ENCODE peak calls at places on chromosomes 13 and 19, in seven cellular contexts. B is omental fat pad; W is AG09319; Y is left ventricle myocardium inferior; U is CD8-positive, alpha-beta T cell; P is tibial artery; O is OCI-LY7. D is an unnamed sample.

GRCh38 chr19:18520848-18521691 is 800 bp downstream of the ELL start:
- DNase-seq in B (no peak), W (no peak), Y (peak), U (no peak), P (peak), O (peak), D (no peak)

GRCh38 chr19:17103177-17103576 is 27.6 kb downstream of the MYO9B start:
- DNase-seq in B (no peak), W (no peak), Y (no peak), U (no peak), P (no peak), O (no peak), D (no peak)

GRCh38 chr19:27890696-27891095 is 1322.3 kb downstream of the UQCRFS1 start:
- DNase-seq in B (no peak), W (no peak), Y (no peak), U (no peak), P (no peak), O (no peak), D (no peak)

GRCh38 chr19:9883231-9883758 is 48.2 kb downstream of the PIN1 start:
- DNase-seq in B (no peak), W (no peak), Y (no peak), U (no peak), P (no peak), O (no peak), D (peak)

GRCh38 chr13:109720758-109721184 is 65.6 kb downstream of the IRS2 start:
- DNase-seq in B (no peak), W (no peak), Y (no peak), U (no peak), P (no peak), O (no peak), D (no peak)

GRCh38 chr13:108463365-108463764 is 166.0 kb upstream of the MYO16 start:
- DNase-seq in B (no peak), W (peak), Y (no peak), U (no peak), P (no peak), O (no peak), D (no peak)

GRCh38 chr19:35643255-35644205 is 2.0 kb downstream of the ETV2 start:
- DNase-seq in B (peak), W (peak), Y (peak), U (peak), P (peak), O (peak), D (peak)

GRCh38 chr13:97067342-97067895 is 73.1 kb upstream of the OXGR1 start:
- DNase-seq in B (no peak), W (no peak), Y (no peak), U (no peak), P (no peak), O (no peak), D (no peak)

GRCh38 chr19:1860133-1860775 is 3.1 kb downstream of the KLF16 start:
- DNase-seq in B (no peak), W (no peak), Y (no peak), U (no peak), P (no peak), O (peak), D (no peak)

GRCh38 chr19:31334849-31335624 is 14.2 kb downstream of the TSHZ3 start:
- DNase-seq in B (no peak), W (no peak), Y (no peak), U (no peak), P (no peak), O (no peak), D (no peak)

GRCh38 chr19:5826531-5827341 is 12.8 kb downstream of the FUT6 start:
- DNase-seq in B (no peak), W (no peak), Y (peak), U (no peak), P (no peak), O (peak), D (no peak)

GRCh38 chr19:49631279-49631588 is 8.7 kb downstream of the RRAS start:
- DNase-seq in B (no peak), W (no peak), Y (no peak), U (no peak), P (no peak), O (no peak), D (no peak)
- TF ChIP-seq CTCF in B (no peak), W (no peak), Y (no peak), U (no peak), P (no peak), O (no peak), D (no peak)

GRCh38 chr19:15110418-15110815 is 3.2 kb downstream of the SYDE1 start:
- DNase-seq in B (no peak), W (no peak), Y (no peak), U (no peak), P (no peak), O (no peak), D (no peak)

GRCh38 chr19:15114153-15114540 is 6.9 kb downstream of the SYDE1 start:
- DNase-seq in B (no peak), W (no peak), Y (no peak), U (no peak), P (no peak), O (no peak), D (no peak)

GRCh38 chr19:15113245-15114152 is 6.3 kb downstream of the SYDE1 start:
- DNase-seq in B (no peak), W (no peak), Y (no peak), U (no peak), P (no peak), O (no peak), D (no peak)

GRCh38 chr19:15111758-15112157 is 4.6 kb downstream of the SYDE1 start:
- DNase-seq in B (no peak), W (no peak), Y (no peak), U (no peak), P (no peak), O (no peak), D (no peak)

GRCh38 chr19:15112385-15112784 is 5.2 kb downstream of the SYDE1 start:
- DNase-seq in B (no peak), W (no peak), Y (no peak), U (no peak), P (no peak), O (peak), D (no peak)
- TF ChIP-seq CTCF in B (no peak), W (no peak), Y (no peak), U (no peak), P (no peak), O (peak), D (no peak)

GRCh38 chr19:48618916-48619691 is at the start of the genes RPL18 and SPHK2:
- DNase-seq in B (peak), W (peak), Y (peak), U (peak), P (peak), O (peak), D (peak)
- TF ChIP-seq CTCF in B (no peak), W (no peak), Y (no peak), U (no peak), P (no peak), O (no peak), D (no peak)

GRCh38 chr19:49570138-49570856 is 10.1 kb downstream of the NOSIP start:
- DNase-seq in B (no peak), W (peak), Y (no peak), U (peak), P (peak), O (peak), D (peak)
- TF ChIP-seq CTCF in B (peak), W (peak), Y (peak), U (peak), P (peak), O (peak), D (peak)

GRCh38 chr19:37221136-37221535 is 3.1 kb downstream of the ZNF383 start:
- DNase-seq in B (no peak), W (no peak), Y (no peak), U (no peak), P (no peak), O (no peak), D (no peak)
- TF ChIP-seq CTCF in B (no peak), W (no peak), Y (no peak), U (no peak), P (no peak), O (no peak), D (no peak)

GRCh38 chr13:38641164-38641948 is 45.5 kb upstream of the FREM2 start:
- DNase-seq in B (no peak), W (no peak), Y (no peak), U (no peak), P (no peak), O (no peak), D (no peak)
- TF ChIP-seq CTCF in B (no peak), W (peak), Y (peak), U (no peak), P (no peak), O (peak), D (peak)

GRCh38 chr13:23551213-23552008 is 18.8 kb upstream of the TNFRSF19 start:
- DNase-seq in B (no peak), W (no peak), Y (no peak), U (no peak), P (no peak), O (no peak), D (no peak)

GRCh38 chr13:23552171-23552570 is 18.0 kb upstream of the TNFRSF19 start:
- DNase-seq in B (no peak), W (no peak), Y (no peak), U (no peak), P (no peak), O (no peak), D (no peak)

GRCh38 chr13:23552661-23553060 is 17.6 kb upstream of the TNFRSF19 start:
- DNase-seq in B (no peak), W (no peak), Y (no peak), U (no peak), P (no peak), O (no peak), D (no peak)

GRCh38 chr13:23549724-23550123 is 20.5 kb upstream of the TNFRSF19 start:
- DNase-seq in B (no peak), W (no peak), Y (no peak), U (no peak), P (no peak), O (no peak), D (no peak)

DNA sequence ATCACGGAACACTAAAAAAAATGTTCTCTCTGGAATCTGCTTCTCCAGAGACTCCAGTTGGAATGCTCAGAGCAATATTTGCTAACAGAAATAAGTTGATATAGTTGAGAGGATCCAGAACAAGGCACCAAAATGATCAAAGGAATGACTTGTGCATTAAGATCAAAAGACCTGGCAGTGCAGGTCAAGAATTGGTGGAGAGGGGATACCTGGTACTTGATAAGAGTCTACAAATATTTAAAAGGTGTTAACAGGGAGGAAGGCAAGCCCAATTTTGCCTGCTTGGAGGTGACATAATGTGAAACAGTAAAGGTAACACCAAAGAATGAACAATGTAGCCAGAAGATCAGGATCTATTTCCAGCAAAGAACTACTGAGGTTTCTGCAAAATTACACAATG is 20.0 kb upstream of the TNFRSF19 start:
- DNase-seq in B (no peak), W (no peak), Y (no peak), U (no peak), P (no peak), O (no peak), D (no peak)
- TF ChIP-seq CTCF in B (no peak), W (no peak), Y (no peak), U (no peak), P (no peak), O (no peak), D (no peak)

DNA sequence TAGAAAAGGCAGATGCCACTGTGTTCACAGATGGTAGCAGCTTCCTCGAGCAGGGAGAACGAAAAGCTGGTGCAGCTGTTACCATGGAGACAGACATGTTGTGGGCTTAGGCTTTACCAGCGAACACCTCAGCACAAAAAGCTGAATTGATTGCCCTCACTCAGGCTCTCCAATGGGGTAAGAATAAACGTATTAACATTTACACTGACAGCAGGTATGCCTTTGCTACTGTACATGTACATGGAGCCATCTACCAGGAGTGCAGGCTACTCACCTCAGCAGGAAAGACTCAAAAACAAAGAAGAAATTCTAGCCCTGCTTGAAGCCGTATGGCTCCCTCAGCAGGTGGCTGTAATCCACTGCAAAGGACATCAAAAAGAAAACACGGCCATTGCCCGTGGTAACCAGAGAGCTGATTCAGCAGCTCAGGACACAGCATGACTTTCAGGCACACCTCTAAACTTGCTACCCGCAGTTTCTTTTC is 197.7 kb downstream of the ZNF737 start:
- DNase-seq in B (no peak), W (no peak), Y (no peak), U (no peak), P (no peak), O (peak), D (peak)
- TF ChIP-seq CTCF in B (no peak), W (no peak), Y (no peak), U (no peak), P (no peak), O (peak), D (peak)

GRCh38 chr13:78604782-78605611 is 1.6 kb upstream of the POU4F1 start:
- DNase-seq in B (no peak), W (no peak), Y (no peak), U (no peak), P (no peak), O (peak), D (no peak)
- TF ChIP-seq CTCF in B (no peak), W (no peak), Y (no peak), U (no peak), P (no peak), O (no peak), D (peak)

D was measured in progenitor cell of endocrine pancreas.